ENCODE peak calls at places on chromosomes 6 and 20, in six cellular contexts. O is brain microvascular endothelial cell; P is CD8-positive, alpha-beta T cell; S is upper lobe of right lung; B is K562; Q is pancreas. D is an unnamed sample.

GRCh38 chr6:38420207-38420606 is 219.5 kb downstream of the BTBD9 start:
- DNase-seq in P (no peak), B (no peak), Q (no peak), O (no peak), S (no peak), D (no peak)

GRCh38 chr6:5099537-5099936 is 14.4 kb downstream of the PPP1R3G start:
- DNase-seq in O (no peak), B (no peak), Q (no peak), P (no peak), S (no peak), D (no peak)

GRCh38 chr20:2822073-2822472 is 5.9 kb downstream of the TMEM239 start:
- DNase-seq in O (no peak), P (peak), B (peak), Q (no peak), S (no peak), D (no peak)

GRCh38 chr6:108989700-108990099 is 104.9 kb downstream of the SESN1 start:
- DNase-seq in B (no peak), S (no peak), P (no peak), O (no peak), Q (no peak), D (no peak)

GRCh38 chr20:62752671-62753501 is 43.4 kb upstream of the MRGBP start:
- DNase-seq in S (no peak), P (no peak), O (no peak), B (no peak), Q (no peak), D (no peak)

GRCh38 chr6:16752206-16752867 is 8.9 kb downstream of the ATXN1 start:
- DNase-seq in P (no peak), Q (no peak), B (no peak), O (peak), S (no peak), D (peak)

GRCh38 chr6:109486068-109486467 is 3.0 kb upstream of the ZBTB24 start:
- DNase-seq in B (no peak), Q (no peak), P (no peak), O (no peak), S (no peak), D (no peak)

GRCh38 chr6:89353702-89354392 is 1.3 kb upstream of the UBE2J1 start:
- DNase-seq in Q (no peak), P (no peak), O (no peak), B (no peak), S (no peak), D (no peak)

GRCh38 chr6:89782222-89782621 is 37.4 kb downstream of the MDN1 start:
- DNase-seq in Q (no peak), P (no peak), B (no peak), S (no peak), O (no peak), D (no peak)

DNA sequence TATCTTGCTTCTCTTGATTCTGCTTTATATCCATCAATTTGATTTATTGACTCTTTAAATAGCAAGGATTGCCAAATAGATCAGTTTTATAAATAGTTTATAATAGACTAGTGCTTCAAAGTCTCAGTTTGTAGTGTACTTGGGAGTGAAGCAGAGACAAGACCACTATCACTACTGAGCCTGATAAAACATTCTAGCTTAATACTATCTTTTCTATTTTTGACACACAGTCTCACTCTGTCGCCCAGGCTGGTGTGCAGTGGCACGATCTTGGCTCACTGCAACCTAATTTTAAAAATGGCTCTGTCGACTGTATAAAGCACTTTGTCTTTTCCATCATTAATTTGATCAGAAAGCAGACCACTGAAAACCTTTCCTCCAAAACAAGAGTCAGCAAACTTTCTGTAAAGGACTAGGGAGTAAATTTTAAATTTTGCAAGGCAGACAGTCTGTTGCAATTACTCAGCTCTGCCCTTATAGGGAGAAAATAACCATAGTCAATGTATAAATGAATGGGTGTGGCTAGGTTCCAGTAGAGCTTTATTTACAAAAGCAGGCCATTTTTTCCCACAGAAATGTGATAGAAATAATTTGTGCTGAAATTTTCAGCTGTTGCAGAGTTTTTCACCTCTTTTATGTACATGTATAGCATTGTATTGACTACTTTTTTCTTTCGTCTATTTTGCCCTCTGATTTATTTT is 7.5 kb downstream of the AMD1 start:
- DNase-seq in P (no peak), Q (no peak), O (no peak), B (no peak), S (no peak), D (no peak)
- H3K27ac ChIP-seq in P (no peak), Q (no peak), O (no peak), B (no peak), S (no peak), D (no peak)

GRCh38 chr6:122187186-122187585 is 212.3 kb upstream of the HSF2 start:
- DNase-seq in O (no peak), B (no peak), Q (no peak), P (no peak), S (no peak), D (no peak)

GRCh38 chr6:122180132-122180531 is 219.3 kb upstream of the HSF2 start:
- DNase-seq in S (no peak), O (no peak), B (no peak), P (no peak), Q (no peak), D (no peak)

GRCh38 chr6:122178988-122179387 is 220.5 kb upstream of the HSF2 start:
- DNase-seq in P (no peak), B (no peak), S (no peak), O (no peak), Q (no peak), D (no peak)

GRCh38 chr6:122184260-122184934 is 215.1 kb upstream of the HSF2 start:
- DNase-seq in Q (no peak), P (no peak), S (no peak), O (no peak), B (no peak), D (no peak)
- H3K4me3 ChIP-seq in Q (no peak), P (no peak), S (no peak), O (no peak), B (no peak), D (no peak)

DNA sequence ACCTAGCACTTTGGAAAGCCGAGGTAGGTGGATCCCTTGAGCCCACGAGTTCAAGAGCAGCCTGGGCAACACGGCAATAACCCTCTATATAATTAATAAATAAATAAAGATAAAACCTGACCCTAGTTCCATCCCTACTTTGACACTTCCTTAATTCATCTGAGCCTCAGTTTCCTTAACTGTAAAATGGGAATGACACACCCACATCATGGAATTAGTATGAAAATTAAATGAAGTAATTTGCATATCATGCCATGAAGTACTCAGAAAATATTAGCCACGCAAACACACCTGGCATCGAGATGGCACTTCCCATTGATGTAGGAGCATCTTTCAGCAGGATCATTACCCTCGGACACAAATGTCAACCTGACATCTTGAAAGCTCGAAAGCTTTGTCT is 19.1 kb downstream of the ZMYND8 start:
- DNase-seq in O (no peak), P (no peak), S (no peak), Q (no peak), B (no peak), D (no peak)
- H3K27ac ChIP-seq in O (no peak), P (no peak), S (no peak), Q (no peak), B (no peak), D (no peak)

GRCh38 chr20:21520702-21521595 is 7.1 kb upstream of the NKX2-2 start:
- DNase-seq in S (no peak), O (no peak), B (no peak), Q (no peak), P (no peak), D (peak)
- H3K4me3 ChIP-seq in S (no peak), O (no peak), B (no peak), Q (no peak), P (no peak), D (peak)

GRCh38 chr6:159061146-159061545 is 16.4 kb upstream of the TAGAP start:
- DNase-seq in O (no peak), P (no peak), Q (no peak), S (no peak), B (no peak), D (no peak)
- H3K27ac ChIP-seq in O (no peak), P (peak), Q (no peak), S (peak), B (no peak), D (no peak)

GRCh38 chr6:74249658-74250057 is 553.7 kb downstream of the CD109 start:
- DNase-seq in S (no peak), Q (no peak), P (no peak), B (no peak), O (no peak), D (no peak)
- H3K4me3 ChIP-seq in S (no peak), Q (no peak), P (no peak), B (no peak), O (no peak), D (no peak)

GRCh38 chr20:49701916-49702315 is 11.8 kb downstream of the B4GALT5 start:
- DNase-seq in P (no peak), B (no peak), Q (no peak), S (no peak), O (no peak), D (no peak)

GRCh38 chr20:49704932-49705336 is 8.7 kb downstream of the B4GALT5 start:
- DNase-seq in S (no peak), P (no peak), O (no peak), Q (no peak), B (no peak), D (no peak)

GRCh38 chr20:49705358-49705757 is 8.3 kb downstream of the B4GALT5 start:
- DNase-seq in O (no peak), B (no peak), S (no peak), P (no peak), Q (no peak), D (no peak)

GRCh38 chr20:49711331-49711987 is 2.2 kb downstream of the B4GALT5 start:
- DNase-seq in Q (no peak), B (no peak), S (no peak), P (no peak), O (no peak), D (no peak)

DNA sequence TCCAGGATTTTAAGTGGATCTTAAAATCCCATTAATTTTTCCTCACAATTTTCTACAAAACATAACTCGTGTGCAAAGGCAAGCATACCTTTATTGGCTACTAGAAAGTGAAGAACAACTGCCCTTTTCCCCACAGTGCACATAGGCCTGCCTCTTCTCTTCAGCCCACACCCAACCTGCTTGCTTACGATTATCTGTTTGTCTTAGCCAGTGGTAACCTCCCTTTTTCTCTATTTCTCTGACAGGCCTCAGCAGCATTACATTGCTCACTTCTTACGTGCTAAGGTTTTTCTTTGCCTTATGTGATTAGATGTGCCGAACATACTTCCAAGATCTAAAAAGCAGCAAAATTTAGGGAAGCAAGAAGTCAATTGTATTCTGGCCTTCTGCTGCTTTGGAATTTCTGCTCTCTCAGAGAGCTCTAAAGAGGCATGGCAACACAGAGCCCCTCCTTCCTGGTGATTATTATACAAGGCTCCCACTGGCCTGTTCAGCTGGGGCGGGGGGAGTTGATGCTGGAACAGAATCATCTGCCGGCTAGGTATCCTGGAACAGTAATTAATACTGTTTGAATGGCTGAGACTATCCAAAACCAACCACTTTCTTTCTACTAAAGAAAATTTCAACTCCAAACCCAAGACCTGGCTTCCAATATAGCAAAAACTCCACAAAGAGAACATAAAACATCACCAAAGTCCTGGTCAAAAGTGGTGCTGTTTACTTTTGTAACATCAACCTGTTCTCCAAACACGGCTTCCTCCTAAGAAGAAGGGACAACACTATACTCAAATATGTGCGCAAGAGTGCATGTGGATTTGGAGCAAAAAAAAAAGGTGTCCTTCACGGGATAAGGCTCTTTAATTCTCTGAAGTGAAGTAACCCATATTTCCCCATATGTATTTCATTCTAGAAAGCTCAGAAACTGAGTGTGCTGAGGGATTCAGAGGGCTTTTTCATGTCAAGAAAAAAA is 6.8 kb downstream of the B4GALT5 start:
- DNase-seq in S (no peak), P (no peak), Q (no peak), O (no peak), B (no peak), D (no peak)
- H3K27ac ChIP-seq in S (peak), P (no peak), Q (peak), O (no peak), B (peak), D (no peak)

GRCh38 chr20:46709459-46710148 is at the start of gene SLC2A10:
- DNase-seq in P (no peak), S (peak), B (peak), Q (peak), O (peak), D (peak)

GRCh38 chr20:46708172-46708860 is 1.1 kb upstream of the SLC2A10 start:
- DNase-seq in B (no peak), O (no peak), Q (peak), P (no peak), S (no peak), D (no peak)

GRCh38 chr20:46709055-46709458 is 392 bp upstream of the SLC2A10 start:
- DNase-seq in O (no peak), S (no peak), Q (no peak), P (no peak), B (no peak), D (peak)

GRCh38 chr20:46712056-46712636 is 2.7 kb downstream of the SLC2A10 start:
- DNase-seq in S (no peak), P (no peak), O (no peak), B (no peak), Q (no peak), D (no peak)

GRCh38 chr20:46710149-46710913 is 882 bp downstream of the SLC2A10 start:
- DNase-seq in P (no peak), S (no peak), Q (no peak), B (no peak), O (no peak), D (no peak)
- H3K4me3 ChIP-seq in P (peak), S (peak), Q (peak), B (peak), O (peak), D (peak)

GRCh38 chr6:24683297-24684296 is 16.7 kb downstream of the ACOT13 start:
- DNase-seq in Q (no peak), B (no peak), P (no peak), S (no peak), O (no peak), D (no peak)
- H3K27ac ChIP-seq in Q (no peak), B (no peak), P (no peak), S (no peak), O (no peak), D (no peak)